ENCODE peak calls at places on chromosomes 1 and 21, in six cellular contexts. One of them, this sample, is unnamed.

GRCh38 chr21:44917446-44918106 is 3.1 kb downstream of the ITGB2 start:
- DNase-seq in stimulated activated CD4-positive, alpha-beta T cell treated with anti-CD3 and anti-CD28 coated beads, Interleukin-1b, Interleukin-23, amount 100 ng/mL, for 1 hour: no peak
- DNase-seq in GM06990: no peak
- DNase-seq in NCI-H774: no peak
- DNase-seq in NCI-H1436: no peak
- DNase-seq in lung: no peak
- DNase-seq in this sample: no peak

GRCh38 chr1:54814148-54814498 is 13.0 kb upstream of the TTC22 start:
- DNase-seq in stimulated activated CD4-positive, alpha-beta T cell treated with anti-CD3 and anti-CD28 coated beads, Interleukin-1b, Interleukin-23, amount 100 ng/mL, for 1 hour: no peak
- DNase-seq in GM06990: no peak
- DNase-seq in NCI-H774: no peak
- DNase-seq in NCI-H1436: no peak
- DNase-seq in lung: no peak
- DNase-seq in this sample: no peak

GRCh38 chr1:201624741-201625646 is 86.1 kb downstream of the NAV1 start:
- DNase-seq in stimulated activated CD4-positive, alpha-beta T cell treated with anti-CD3 and anti-CD28 coated beads, Interleukin-1b, Interleukin-23, amount 100 ng/mL, for 1 hour: no peak
- DNase-seq in GM06990: no peak
- DNase-seq in NCI-H774: no peak
- DNase-seq in NCI-H1436: no peak
- DNase-seq in lung: no peak
- DNase-seq in this sample: peak

GRCh38 chr1:199794105-199794863 is 233.2 kb upstream of the NR5A2 start:
- DNase-seq in stimulated activated CD4-positive, alpha-beta T cell treated with anti-CD3 and anti-CD28 coated beads, Interleukin-1b, Interleukin-23, amount 100 ng/mL, for 1 hour: no peak
- DNase-seq in GM06990: no peak
- DNase-seq in NCI-H774: no peak
- DNase-seq in NCI-H1436: no peak
- DNase-seq in lung: no peak
- DNase-seq in this sample: peak

GRCh38 chr1:87061742-87062156 is 147.3 kb downstream of the HS2ST1 start:
- DNase-seq in stimulated activated CD4-positive, alpha-beta T cell treated with anti-CD3 and anti-CD28 coated beads, Interleukin-1b, Interleukin-23, amount 100 ng/mL, for 1 hour: no peak
- DNase-seq in GM06990: peak
- DNase-seq in NCI-H774: no peak
- DNase-seq in NCI-H1436: no peak
- DNase-seq in lung: no peak
- DNase-seq in this sample: peak

GRCh38 chr1:76023669-76024407 is 50.7 kb upstream of the ST6GALNAC3 start:
- DNase-seq in stimulated activated CD4-positive, alpha-beta T cell treated with anti-CD3 and anti-CD28 coated beads, Interleukin-1b, Interleukin-23, amount 100 ng/mL, for 1 hour: no peak
- DNase-seq in GM06990: no peak
- DNase-seq in NCI-H774: no peak
- DNase-seq in NCI-H1436: no peak
- DNase-seq in lung: no peak
- DNase-seq in this sample: no peak

GRCh38 chr1:223466156-223466555 is 72.9 kb downstream of the CCDC185 start:
- DNase-seq in stimulated activated CD4-positive, alpha-beta T cell treated with anti-CD3 and anti-CD28 coated beads, Interleukin-1b, Interleukin-23, amount 100 ng/mL, for 1 hour: no peak
- DNase-seq in GM06990: no peak
- DNase-seq in NCI-H774: no peak
- DNase-seq in NCI-H1436: no peak
- DNase-seq in lung: no peak
- DNase-seq in this sample: no peak

GRCh38 chr1:187433598-187433997 is 604.8 kb downstream of the PLA2G4A start:
- DNase-seq in stimulated activated CD4-positive, alpha-beta T cell treated with anti-CD3 and anti-CD28 coated beads, Interleukin-1b, Interleukin-23, amount 100 ng/mL, for 1 hour: no peak
- DNase-seq in GM06990: no peak
- DNase-seq in NCI-H774: no peak
- DNase-seq in NCI-H1436: no peak
- DNase-seq in lung: no peak
- DNase-seq in this sample: peak

GRCh38 chr1:175841613-175842234 is 98.3 kb upstream of the TNR start:
- DNase-seq in stimulated activated CD4-positive, alpha-beta T cell treated with anti-CD3 and anti-CD28 coated beads, Interleukin-1b, Interleukin-23, amount 100 ng/mL, for 1 hour: no peak
- DNase-seq in GM06990: no peak
- DNase-seq in NCI-H774: peak
- DNase-seq in NCI-H1436: no peak
- DNase-seq in lung: no peak
- DNase-seq in this sample: no peak

GRCh38 chr1:223183268-223183862 is 40.3 kb upstream of the TLR5 start:
- DNase-seq in stimulated activated CD4-positive, alpha-beta T cell treated with anti-CD3 and anti-CD28 coated beads, Interleukin-1b, Interleukin-23, amount 100 ng/mL, for 1 hour: no peak
- DNase-seq in GM06990: no peak
- DNase-seq in NCI-H774: no peak
- DNase-seq in NCI-H1436: no peak
- DNase-seq in lung: no peak
- DNase-seq in this sample: no peak

GRCh38 chr1:102529446-102529845 is 532.7 kb upstream of the OLFM3 start:
- DNase-seq in stimulated activated CD4-positive, alpha-beta T cell treated with anti-CD3 and anti-CD28 coated beads, Interleukin-1b, Interleukin-23, amount 100 ng/mL, for 1 hour: no peak
- DNase-seq in GM06990: no peak
- DNase-seq in NCI-H774: no peak
- DNase-seq in NCI-H1436: no peak
- DNase-seq in lung: no peak
- DNase-seq in this sample: no peak

GRCh38 chr1:30572192-30572591 is 151.2 kb downstream of the MATN1 start:
- DNase-seq in stimulated activated CD4-positive, alpha-beta T cell treated with anti-CD3 and anti-CD28 coated beads, Interleukin-1b, Interleukin-23, amount 100 ng/mL, for 1 hour: no peak
- DNase-seq in GM06990: no peak
- DNase-seq in NCI-H774: no peak
- DNase-seq in NCI-H1436: no peak
- DNase-seq in lung: no peak
- DNase-seq in this sample: no peak

GRCh38 chr1:17212009-17212408 is 7.1 kb downstream of the PADI1 start:
- DNase-seq in stimulated activated CD4-positive, alpha-beta T cell treated with anti-CD3 and anti-CD28 coated beads, Interleukin-1b, Interleukin-23, amount 100 ng/mL, for 1 hour: no peak
- DNase-seq in GM06990: no peak
- DNase-seq in NCI-H774: no peak
- DNase-seq in NCI-H1436: no peak
- DNase-seq in lung: no peak
- DNase-seq in this sample: no peak

GRCh38 chr1:194039578-194039977 is 853.2 kb upstream of the B3GALT2 start:
- DNase-seq in stimulated activated CD4-positive, alpha-beta T cell treated with anti-CD3 and anti-CD28 coated beads, Interleukin-1b, Interleukin-23, amount 100 ng/mL, for 1 hour: no peak
- DNase-seq in GM06990: no peak
- DNase-seq in NCI-H774: no peak
- DNase-seq in NCI-H1436: no peak
- DNase-seq in lung: no peak
- DNase-seq in this sample: no peak

GRCh38 chr1:41955461-41956159 is 36.9 kb upstream of the HIVEP3 start:
- DNase-seq in stimulated activated CD4-positive, alpha-beta T cell treated with anti-CD3 and anti-CD28 coated beads, Interleukin-1b, Interleukin-23, amount 100 ng/mL, for 1 hour: no peak
- DNase-seq in GM06990: peak
- DNase-seq in NCI-H774: no peak
- DNase-seq in NCI-H1436: no peak
- DNase-seq in lung: no peak
- DNase-seq in this sample: peak

GRCh38 chr21:31444061-31444460 is 100.0 kb upstream of the TIAM1 start:
- DNase-seq in stimulated activated CD4-positive, alpha-beta T cell treated with anti-CD3 and anti-CD28 coated beads, Interleukin-1b, Interleukin-23, amount 100 ng/mL, for 1 hour: no peak
- DNase-seq in GM06990: no peak
- DNase-seq in NCI-H774: no peak
- DNase-seq in NCI-H1436: no peak
- DNase-seq in lung: no peak
- DNase-seq in this sample: peak

GRCh38 chr21:29181799-29182470 is 51.5 kb downstream of the MAP3K7CL start:
- DNase-seq in stimulated activated CD4-positive, alpha-beta T cell treated with anti-CD3 and anti-CD28 coated beads, Interleukin-1b, Interleukin-23, amount 100 ng/mL, for 1 hour: no peak
- DNase-seq in GM06990: no peak
- DNase-seq in NCI-H774: no peak
- DNase-seq in NCI-H1436: no peak
- DNase-seq in lung: no peak
- DNase-seq in this sample: peak

GRCh38 chr1:68121536-68121935 is 71.1 kb upstream of the DIRAS3 start:
- DNase-seq in stimulated activated CD4-positive, alpha-beta T cell treated with anti-CD3 and anti-CD28 coated beads, Interleukin-1b, Interleukin-23, amount 100 ng/mL, for 1 hour: no peak
- DNase-seq in GM06990: no peak
- DNase-seq in NCI-H774: no peak
- DNase-seq in NCI-H1436: no peak
- DNase-seq in lung: no peak
- DNase-seq in this sample: peak